ENCODE peak calls at places on chromosomes 7 and 10, in nine cellular contexts. H, M, Z, K, C, O, B, W and R are unnamed samples. For H3K4me1, the result is how much of the 10 kb centered on the place peaks cover.

GRCh38 chr7:127702253-127702652 is 50.3 kb downstream of the SND1 start:
- DNase-seq in H (no peak), M (no peak), Z (no peak), K (no peak), C (no peak), O (no peak), B (no peak), W (no peak), R (no peak)

GRCh38 chr7:71925663-71926062 is 486.5 kb downstream of the CALN1 start:
- DNase-seq in H (no peak), M (no peak), Z (peak), K (no peak), C (no peak), O (no peak), B (no peak), W (no peak), R (peak)

GRCh38 chr10:119355930-119356329 is 148.6 kb downstream of the GRK5 start:
- DNase-seq in H (no peak), M (no peak), Z (peak), K (no peak), C (no peak), O (no peak), B (no peak), W (no peak), R (no peak)

GRCh38 chr10:969473-970150 is 18.6 kb upstream of the GTPBP4 start:
- DNase-seq in H (no peak), M (no peak), Z (no peak), K (no peak), C (no peak), O (no peak), B (no peak), W (no peak), R (no peak)

GRCh38 chr7:68364871-68365625 is 1233.2 kb upstream of the AUTS2 start:
- DNase-seq in H (no peak), M (no peak), Z (no peak), K (no peak), C (no peak), O (no peak), B (no peak), W (no peak), R (peak)

GRCh38 chr10:7587865-7588188 is 78.9 kb downstream of the ITIH5 start:
- DNase-seq in H (no peak), M (no peak), Z (no peak), K (no peak), C (no peak), O (no peak), B (no peak), W (no peak), R (no peak)

GRCh38 chr10:110629680-110630191 is 14.4 kb upstream of the RBM20 start:
- DNase-seq in H (no peak), M (no peak), Z (no peak), K (no peak), C (no peak), O (peak), B (no peak), W (no peak), R (no peak)

GRCh38 chr10:76017733-76018433 is 586.5 kb downstream of the LRMDA start:
- DNase-seq in H (no peak), M (no peak), Z (no peak), K (no peak), C (no peak), O (no peak), B (no peak), W (no peak), R (no peak)

GRCh38 chr10:111018021-111018420 is 58.8 kb upstream of the ADRA2A start:
- DNase-seq in H (no peak), M (no peak), Z (no peak), K (no peak), C (no peak), O (peak), B (no peak), W (no peak), R (no peak)

GRCh38 chr7:11748884-11749283 is 83.1 kb downstream of the THSD7A start:
- DNase-seq in H (no peak), M (no peak), Z (no peak), K (no peak), C (no peak), O (no peak), B (no peak), W (no peak), R (peak)

DNA sequence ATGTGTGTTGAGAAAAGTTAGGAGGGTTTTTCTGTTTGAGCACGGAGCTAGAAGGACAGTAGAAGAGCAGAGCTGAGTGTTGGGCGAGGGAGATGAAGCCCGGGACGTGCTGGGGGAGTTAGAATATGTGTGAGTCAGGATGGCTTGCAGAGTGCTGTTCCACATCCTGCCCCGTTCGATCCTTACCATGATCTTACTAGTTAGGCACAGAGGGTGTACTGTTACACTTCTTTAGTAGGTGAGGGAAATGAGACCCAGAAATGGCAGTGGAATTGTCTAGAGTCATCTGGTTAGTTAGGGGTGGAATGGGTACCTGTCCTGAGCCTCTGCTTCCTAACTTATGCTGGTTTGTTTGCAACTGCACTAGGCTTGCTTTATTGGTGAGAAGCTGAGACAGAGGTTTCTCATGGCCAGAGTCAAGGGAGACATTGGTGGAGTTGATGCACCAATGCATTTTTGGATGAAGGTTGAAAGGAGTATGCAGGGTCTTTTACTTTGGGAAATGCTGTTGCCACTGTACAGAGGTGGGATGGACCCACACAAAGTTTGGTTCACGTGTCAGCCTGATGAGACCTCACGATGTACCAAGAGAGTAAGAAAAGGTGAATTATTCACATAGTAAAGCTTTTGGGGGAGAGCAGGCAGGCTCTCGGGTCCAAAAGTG is 42.4 kb downstream of the CCNY start:
- DNase-seq in H (no peak), M (no peak), Z (peak), K (no peak), C (no peak), O (no peak), B (no peak), W (no peak), R (peak)
- H3K4me1 ChIP-seq in H (under half), M (under half), Z (half or more), K (under half), C (under half), O (under half), B (under half), W (under half), R (under half)

GRCh38 chr10:100828744-100829102 is 83.3 kb downstream of the PAX2 start:
- DNase-seq in H (no peak), M (no peak), Z (peak), K (no peak), C (no peak), O (peak), B (no peak), W (no peak), R (peak)

GRCh38 chr10:100827819-100828743 is 82.7 kb downstream of the PAX2 start:
- DNase-seq in H (no peak), M (no peak), Z (no peak), K (peak), C (no peak), O (peak), B (no peak), W (no peak), R (peak)

GRCh38 chr10:100825946-100826660 is 80.7 kb downstream of the PAX2 start:
- DNase-seq in H (no peak), M (no peak), Z (peak), K (no peak), C (no peak), O (no peak), B (no peak), W (no peak), R (peak)

GRCh38 chr10:100826661-100826982 is 81.2 kb downstream of the PAX2 start:
- DNase-seq in H (no peak), M (no peak), Z (no peak), K (no peak), C (no peak), O (no peak), B (no peak), W (no peak), R (no peak)

GRCh38 chr10:100826983-100827818 is 81.8 kb downstream of the PAX2 start:
- DNase-seq in H (peak), M (no peak), Z (no peak), K (peak), C (no peak), O (peak), B (no peak), W (no peak), R (peak)
- H3K4me3 ChIP-seq in H (no peak), M (peak), Z (no peak), K (peak), C (peak), O (peak), B (peak), W (peak), R (peak)

GRCh38 chr10:91797874-91798735 is at the start of gene TNKS2:
- DNase-seq in H (peak), M (peak), Z (peak), K (peak), C (peak), O (peak), B (peak), W (peak), R (peak)

GRCh38 chr10:91799580-91799975 is 1.4 kb downstream of the TNKS2 start:
- DNase-seq in H (no peak), M (no peak), Z (no peak), K (no peak), C (no peak), O (peak), B (no peak), W (no peak), R (no peak)

GRCh38 chr10:91798736-91799579 is 732 bp downstream of the TNKS2 start:
- DNase-seq in H (peak), M (no peak), Z (peak), K (no peak), C (peak), O (peak), B (peak), W (peak), R (peak)

GRCh38 chr10:91800192-91800591 is 2.0 kb downstream of the TNKS2 start:
- DNase-seq in H (no peak), M (no peak), Z (no peak), K (no peak), C (no peak), O (peak), B (no peak), W (no peak), R (no peak)

DNA sequence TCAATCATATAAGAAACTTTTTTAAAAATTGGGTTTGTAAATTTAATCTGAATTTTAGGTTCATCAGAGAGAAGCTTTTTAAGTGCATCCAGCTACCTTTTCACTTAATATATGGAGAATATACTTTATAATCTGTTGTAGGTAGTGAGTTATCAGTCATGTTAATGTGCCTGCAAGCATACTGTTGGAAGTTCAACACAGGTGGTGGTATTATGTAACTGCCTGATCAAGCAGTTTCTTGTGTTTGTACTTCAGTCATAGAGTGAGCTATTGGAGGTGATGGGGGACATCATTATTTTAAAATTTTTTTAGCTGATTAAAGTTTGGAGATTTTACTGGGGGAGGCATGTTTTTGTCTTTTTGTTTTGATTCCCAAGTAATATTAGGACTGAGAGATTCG is 2.5 kb downstream of the TNKS2 start:
- DNase-seq in H (no peak), M (no peak), Z (peak), K (no peak), C (no peak), O (no peak), B (no peak), W (no peak), R (no peak)
- H3K4me1 ChIP-seq in H (under half), M (under half), Z (under half), K (under half), C (under half), O (under half), B (under half), W (half or more), R (under half)

DNA sequence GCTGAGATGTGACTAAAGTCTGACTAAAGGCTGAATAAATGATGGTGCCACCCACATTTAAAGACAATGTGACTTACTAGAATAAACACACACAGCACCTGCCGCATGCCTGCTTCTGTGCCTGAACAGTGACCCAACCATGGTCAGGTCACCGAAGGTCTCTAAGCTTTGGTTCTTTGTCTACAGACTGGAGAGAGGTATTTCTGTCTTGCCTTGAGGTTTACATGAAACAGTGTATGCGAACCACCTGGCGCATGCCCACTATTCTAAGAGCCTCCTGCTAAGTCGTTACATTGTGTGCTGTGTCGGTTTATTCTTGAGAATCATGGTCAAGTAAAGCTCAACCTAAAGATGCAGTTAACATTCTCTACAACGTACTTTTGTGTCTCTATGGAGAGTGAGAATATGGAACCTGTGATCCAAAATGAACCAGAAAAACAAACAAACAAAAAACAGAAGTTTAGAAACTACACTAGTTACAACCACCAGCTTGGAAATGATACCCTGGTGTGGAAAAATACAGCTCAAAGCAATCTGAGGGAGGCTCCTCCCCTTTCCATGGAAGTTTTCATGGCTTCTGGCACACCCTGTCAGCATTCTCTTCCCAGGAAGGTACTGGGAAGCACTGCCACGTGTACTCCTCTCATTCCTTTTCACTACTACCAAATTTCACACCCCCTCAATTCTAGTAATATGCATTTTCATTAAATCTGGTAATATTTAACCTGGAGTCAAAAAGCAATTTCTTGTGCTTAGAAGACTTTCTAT is 40.0 kb downstream of the VOPP1 start:
- DNase-seq in H (no peak), M (no peak), Z (peak), K (no peak), C (no peak), O (no peak), B (no peak), W (no peak), R (no peak)
- H3K4me3 ChIP-seq in H (no peak), M (no peak), Z (peak), K (no peak), C (no peak), O (no peak), B (no peak), W (no peak), R (no peak)

GRCh38 chr7:115009139-115009538 is 87.2 kb downstream of the MDFIC start:
- DNase-seq in H (no peak), M (no peak), Z (no peak), K (no peak), C (no peak), O (peak), B (no peak), W (no peak), R (no peak)

GRCh38 chr7:115009736-115010435 is 88.0 kb downstream of the MDFIC start:
- DNase-seq in H (no peak), M (no peak), Z (no peak), K (peak), C (no peak), O (peak), B (peak), W (no peak), R (no peak)

GRCh38 chr7:115007751-115008150 is 85.9 kb downstream of the MDFIC start:
- DNase-seq in H (no peak), M (no peak), Z (no peak), K (peak), C (no peak), O (no peak), B (no peak), W (no peak), R (no peak)

GRCh38 chr7:115008465-115009114 is 86.7 kb downstream of the MDFIC start:
- DNase-seq in H (peak), M (no peak), Z (no peak), K (peak), C (no peak), O (peak), B (peak), W (no peak), R (no peak)

DNA sequence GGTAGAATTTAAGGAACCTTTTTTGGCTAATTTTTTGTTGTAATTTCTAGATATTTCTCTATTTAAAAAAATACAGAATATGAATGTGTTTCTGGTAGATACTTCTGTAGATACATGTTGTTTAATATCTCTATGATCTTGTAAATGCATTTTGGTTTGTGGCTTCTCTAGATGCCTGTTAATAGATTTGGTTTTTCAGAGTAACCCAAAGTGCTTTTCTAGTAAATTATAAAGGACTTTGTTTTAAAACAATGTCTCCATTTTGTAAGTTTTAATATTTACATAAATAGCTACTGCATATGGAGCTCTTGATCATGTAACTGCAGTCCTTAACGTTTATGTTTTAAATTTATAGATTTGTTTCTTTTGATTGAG is 88.5 kb downstream of the MDFIC start:
- DNase-seq in H (no peak), M (no peak), Z (no peak), K (no peak), C (no peak), O (no peak), B (no peak), W (no peak), R (no peak)
- H3K4me1 ChIP-seq in H (under half), M (under half), Z (under half), K (under half), C (half or more), O (under half), B (under half), W (under half), R (under half)